ENCODE peak calls at places on chromosomes 6 and 20, in nine cellular contexts. H, A, K, L, Y, F, D, W and S are unnamed samples.

GRCh38 chr6:118537579-118537978 is 10.5 kb upstream of the PLN start:
- DNase-seq in F (no peak), D (no peak), A (no peak), H (no peak), L (no peak), W (no peak), Y (peak), K (no peak), S (no peak)

GRCh38 chr6:150403458-150404245 is 34.8 kb downstream of the IYD start:
- DNase-seq in L (no peak), H (no peak), K (peak), Y (peak), D (no peak), W (peak), A (no peak), F (no peak), S (no peak)

GRCh38 chr20:59392741-59393140 is 92.3 kb downstream of the EDN3 start:
- DNase-seq in K (no peak), Y (no peak), A (no peak), H (no peak), L (no peak), W (no peak), F (no peak), D (no peak), S (no peak)

GRCh38 chr6:11333292-11333849 is 100.9 kb upstream of the NEDD9 start:
- DNase-seq in D (no peak), A (no peak), L (no peak), K (no peak), H (no peak), Y (no peak), F (no peak), W (no peak), S (no peak)

GRCh38 chr6:73074175-73074574 is 151.1 kb downstream of the KHDC1L start:
- DNase-seq in K (peak), W (peak), F (no peak), H (no peak), Y (peak), L (no peak), A (no peak), D (peak), S (no peak)

GRCh38 chr20:402496-402885 is 5.6 kb upstream of the RBCK1 start:
- DNase-seq in A (no peak), F (no peak), L (no peak), K (no peak), D (no peak), W (no peak), Y (no peak), H (no peak), S (no peak)

GRCh38 chr6:22363966-22364296 is 67.1 kb upstream of the PRL start:
- DNase-seq in K (no peak), L (no peak), F (no peak), A (no peak), Y (no peak), W (no peak), D (no peak), H (no peak), S (no peak)

GRCh38 chr6:121823437-121823851 is 388.0 kb downstream of the GJA1 start:
- DNase-seq in D (no peak), H (no peak), Y (peak), A (peak), W (no peak), K (peak), L (no peak), F (no peak), S (no peak)

GRCh38 chr6:115890238-115890637 is 170.5 kb downstream of the FRK start:
- DNase-seq in A (no peak), W (no peak), K (no peak), F (no peak), L (no peak), Y (no peak), D (no peak), H (no peak), S (no peak)

GRCh38 chr20:33896509-33896908 is 85.4 kb downstream of the CHMP4B start:
- DNase-seq in Y (peak), D (no peak), H (no peak), F (no peak), K (no peak), W (no peak), A (no peak), L (peak), S (no peak)